ENCODE peak calls at places on chromosome 4, in eight cellular contexts. I is A549, P is stomach, Y is K562, X is SK-N-SH, G is suprapubic skin, C is GM12878, O is transverse colon. Q is an unnamed sample.

GRCh38 chr4:84481077-84481878 is 17.8 kb downstream of the NKX6-1 start:
- DNase-seq in I (no peak), P (no peak), Y (no peak), X (no peak), G (no peak), C (no peak), O (no peak), Q (no peak)

GRCh38 chr4:140644470-140645185 is 75.9 kb upstream of the UCP1 start:
- DNase-seq in I (no peak), P (no peak), Y (no peak), X (no peak), G (no peak), C (no peak), O (no peak), Q (no peak)

GRCh38 chr4:187811586-187811985 is 184.0 kb upstream of the ZFP42 start:
- DNase-seq in I (no peak), P (no peak), Y (no peak), X (no peak), G (no peak), C (no peak), O (no peak), Q (no peak)

GRCh38 chr4:140330311-140330900 is 43.0 kb upstream of the SCOC start:
- DNase-seq in I (peak), P (no peak), Y (peak), X (no peak), G (no peak), C (no peak), O (no peak), Q (no peak)

GRCh38 chr4:85842540-85842939 is 367.6 kb downstream of the ARHGAP24 start:
- DNase-seq in I (no peak), P (no peak), Y (no peak), X (no peak), G (no peak), C (no peak), O (peak), Q (no peak)

GRCh38 chr4:34733185-34733916 is 1511.0 kb downstream of the ARAP2 start:
- DNase-seq in I (peak), P (no peak), Y (no peak), X (no peak), G (no peak), C (no peak), O (no peak), Q (no peak)

GRCh38 chr4:186724048-186724860 is 598 bp upstream of the FAT1 start:
- DNase-seq in I (peak), P (peak), Y (peak), X (peak), G (peak), C (no peak), O (peak), Q (no peak)

GRCh38 chr4:159762672-159763071 is 659.8 kb downstream of the RAPGEF2 start:
- DNase-seq in I (no peak), P (no peak), Y (no peak), X (no peak), G (no peak), C (no peak), O (no peak), Q (no peak)

GRCh38 chr4:101019313-101019712 is 328.0 kb downstream of the PPP3CA start:
- DNase-seq in I (no peak), P (no peak), Y (no peak), X (no peak), G (no peak), C (peak), O (no peak), Q (no peak)

GRCh38 chr4:128416921-128417320 is 129.3 kb upstream of the PGRMC2 start:
- DNase-seq in I (no peak), P (no peak), Y (no peak), X (no peak), G (no peak), C (no peak), O (no peak), Q (no peak)

GRCh38 chr4:56129431-56129861 is 180.7 kb downstream of the CEP135 start:
- DNase-seq in I (peak), P (peak), Y (no peak), X (no peak), G (no peak), C (no peak), O (peak), Q (peak)

GRCh38 chr4:77599378-77599777 is 6.2 kb upstream of the CXCL13 start:
- DNase-seq in I (peak), P (peak), Y (peak), X (peak), G (no peak), C (no peak), O (no peak), Q (no peak)

DNA sequence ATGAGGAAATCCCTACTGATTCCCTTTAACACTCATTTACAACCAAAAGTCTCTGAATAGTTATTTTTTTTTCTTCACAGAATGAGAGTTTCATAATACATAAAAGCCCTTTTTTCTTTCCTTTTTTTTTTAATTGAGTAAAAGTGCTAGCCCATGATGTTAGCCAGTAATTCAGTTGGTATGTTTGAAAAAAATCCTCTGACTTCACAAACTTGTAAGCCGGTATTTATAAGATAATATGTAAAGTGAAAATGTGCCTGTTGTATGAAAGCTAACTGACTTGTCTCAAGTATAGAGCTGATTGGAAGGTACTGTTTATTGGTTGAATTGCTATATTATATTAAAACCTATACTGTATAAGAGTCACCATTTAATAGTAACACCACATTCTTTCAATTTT is 70.2 kb upstream of the NEIL3 start:
- DNase-seq in I (no peak), P (no peak), Y (no peak), X (no peak), G (no peak), C (no peak), O (no peak), Q (no peak)
- TF ChIP-seq EP300 in I (no peak), P (no peak), Y (no peak), X (no peak), G (no peak), C (no peak), O (no peak), Q (no peak)

DNA sequence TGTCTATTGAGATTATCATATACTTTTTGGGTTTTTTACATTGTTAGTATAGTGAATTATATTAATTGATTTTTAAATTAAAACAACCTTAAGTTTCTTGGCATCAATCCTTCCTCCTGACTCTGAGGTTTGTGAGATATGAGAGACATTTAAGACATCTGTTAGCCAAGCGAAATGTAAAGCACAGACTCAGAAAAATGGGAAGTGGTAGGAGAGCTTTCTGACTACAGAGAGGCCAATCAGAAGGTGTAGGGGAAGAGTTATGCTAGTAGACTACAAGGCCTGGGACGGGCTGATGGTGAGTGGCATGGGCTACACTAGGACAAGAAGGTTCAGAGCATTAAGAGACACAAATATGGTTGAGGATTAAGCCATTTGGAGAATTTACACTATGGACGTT is 255.4 kb downstream of the PRDM5 start:
- DNase-seq in I (no peak), P (no peak), Y (no peak), X (no peak), G (no peak), C (no peak), O (no peak), Q (no peak)
- TF ChIP-seq EP300 in I (no peak), P (no peak), Y (no peak), X (no peak), G (no peak), C (no peak), O (no peak), Q (no peak)

DNA sequence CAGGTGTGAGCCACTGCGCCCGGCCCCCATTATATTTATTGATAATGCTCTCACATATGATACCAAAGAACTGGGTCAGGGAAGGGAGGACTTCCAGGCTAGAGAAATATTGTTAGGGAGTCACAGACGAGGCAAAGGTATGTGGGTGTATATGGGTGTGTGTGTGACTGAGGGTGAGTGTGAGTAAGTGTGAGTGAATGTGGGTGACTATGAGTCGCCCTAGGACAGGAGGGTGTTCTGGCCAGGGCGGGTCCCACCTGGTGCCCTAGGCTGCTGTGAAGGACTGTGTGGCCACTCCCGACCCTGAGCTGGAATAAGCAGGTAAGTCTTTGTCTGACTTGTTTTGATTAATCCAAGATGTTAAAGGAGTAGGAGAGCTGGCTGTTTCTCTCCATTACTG is 34.4 kb downstream of the RWDD4 start:
- DNase-seq in I (no peak), P (no peak), Y (no peak), X (no peak), G (no peak), C (no peak), O (no peak), Q (no peak)
- TF ChIP-seq EP300 in I (no peak), P (no peak), Y (no peak), X (no peak), G (no peak), C (no peak), O (no peak), Q (no peak)

DNA sequence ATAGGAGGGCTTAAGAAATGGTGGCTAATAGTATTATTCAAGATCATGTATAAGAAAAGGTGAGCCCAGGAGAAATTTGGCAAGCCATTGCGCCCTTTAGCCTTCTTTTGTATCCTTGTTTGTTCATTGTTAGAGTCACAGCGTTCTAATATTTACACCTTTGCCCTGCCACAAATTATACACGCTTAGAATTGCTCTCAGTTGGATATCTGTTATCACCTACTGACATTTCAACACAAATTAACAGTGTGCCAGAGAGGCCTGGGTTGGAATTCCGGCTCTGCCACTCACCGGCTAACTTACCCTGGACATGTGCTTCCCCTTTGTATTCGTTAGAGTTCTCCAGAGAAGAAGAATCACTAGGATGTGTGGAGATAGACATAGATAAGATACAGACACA is 148.7 kb upstream of the KIT start:
- DNase-seq in I (no peak), P (peak), Y (no peak), X (no peak), G (no peak), C (no peak), O (no peak), Q (no peak)
- TF ChIP-seq EP300 in I (no peak), P (no peak), Y (no peak), X (no peak), G (no peak), C (no peak), O (no peak), Q (no peak)

GRCh38 chr4:182975806-182976205 is 58.6 kb upstream of the DCTD start:
- DNase-seq in I (peak), P (no peak), Y (peak), X (peak), G (no peak), C (peak), O (no peak), Q (no peak)

GRCh38 chr4:182973421-182974340 is 56.5 kb upstream of the DCTD start:
- DNase-seq in I (no peak), P (no peak), Y (no peak), X (no peak), G (no peak), C (no peak), O (no peak), Q (no peak)

GRCh38 chr4:182978152-182978827 is 61.1 kb upstream of the DCTD start:
- DNase-seq in I (no peak), P (no peak), Y (no peak), X (no peak), G (no peak), C (peak), O (no peak), Q (no peak)
- TF ChIP-seq EP300 in I (no peak), P (no peak), Y (no peak), X (no peak), G (no peak), C (no peak), O (no peak), Q (no peak)

GRCh38 chr4:24209891-24210290 is 320.0 kb upstream of the PPARGC1A start:
- DNase-seq in I (no peak), P (no peak), Y (no peak), X (no peak), G (no peak), C (no peak), O (no peak), Q (no peak)

GRCh38 chr4:24211821-24212220 is 322.0 kb upstream of the PPARGC1A start:
- DNase-seq in I (no peak), P (no peak), Y (no peak), X (no peak), G (no peak), C (no peak), O (no peak), Q (no peak)

GRCh38 chr4:24209131-24209530 is 319.3 kb upstream of the PPARGC1A start:
- DNase-seq in I (no peak), P (no peak), Y (no peak), X (no peak), G (no peak), C (no peak), O (no peak), Q (no peak)

GRCh38 chr4:24208691-24209090 is 318.8 kb upstream of the PPARGC1A start:
- DNase-seq in I (no peak), P (no peak), Y (no peak), X (no peak), G (no peak), C (no peak), O (no peak), Q (no peak)

DNA sequence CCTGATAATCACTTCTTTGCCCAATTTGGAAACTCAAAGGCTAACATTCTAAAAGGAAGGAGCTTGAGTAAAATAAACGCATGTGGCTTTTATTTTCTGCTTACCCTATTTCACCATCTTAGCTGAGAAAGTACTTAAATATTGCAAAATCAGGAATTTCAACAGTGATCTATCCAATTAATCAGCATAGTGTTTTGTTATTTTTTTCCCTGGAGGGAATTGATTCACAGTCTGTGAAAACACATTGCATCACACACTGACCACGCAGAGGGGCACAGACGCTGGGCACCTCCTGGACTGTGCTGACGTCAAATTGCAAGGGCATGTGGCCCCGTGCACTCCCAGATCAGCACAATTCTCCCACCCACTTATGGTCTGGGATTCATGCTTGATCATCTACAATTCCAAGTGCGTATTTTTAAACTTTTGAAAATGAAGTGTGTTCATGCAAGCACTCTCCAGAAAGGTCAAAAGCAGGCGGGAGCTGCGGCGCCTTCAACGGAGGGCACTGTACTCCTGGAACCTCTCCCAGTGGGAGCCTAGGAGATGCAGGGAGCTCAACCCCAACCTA is 320.6 kb upstream of the PPARGC1A start:
- DNase-seq in I (peak), P (no peak), Y (no peak), X (no peak), G (peak), C (no peak), O (peak), Q (no peak)
- TF ChIP-seq EP300 in I (peak), P (peak), Y (no peak), X (no peak), G (no peak), C (no peak), O (no peak), Q (no peak)

DNA sequence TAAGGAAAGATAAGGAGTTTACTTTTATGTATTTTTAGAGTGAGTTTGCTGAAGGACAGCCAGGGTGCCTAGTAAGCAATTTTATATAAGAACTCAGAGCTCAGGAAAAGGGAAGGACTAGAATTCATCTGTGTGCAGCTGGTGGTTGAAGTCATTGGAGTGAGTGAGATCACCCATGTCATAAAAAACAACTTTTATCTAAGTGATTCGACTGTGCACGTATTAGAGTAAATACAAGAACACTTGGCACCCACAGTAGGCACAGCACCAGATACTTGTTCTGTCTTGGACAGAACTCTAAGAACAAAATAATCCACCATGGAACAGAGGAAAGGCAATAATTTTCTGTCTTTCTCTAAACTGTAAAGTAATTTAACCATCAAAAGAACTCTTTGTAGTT is 31.6 kb downstream of the SYNPO2 start:
- DNase-seq in I (no peak), P (no peak), Y (no peak), X (no peak), G (no peak), C (no peak), O (no peak), Q (no peak)
- TF ChIP-seq EP300 in I (no peak), P (no peak), Y (no peak), X (no peak), G (no peak), C (no peak), O (no peak), Q (no peak)

Q was measured in H1.